ENCODE peak calls at places on chromosomes 13 and 19, in five cellular contexts. A is effector CD4-positive, alpha-beta T cell; P is T follicular helper cell; H is GF-D8; M is Ammon's horn. V is an unnamed sample.

GRCh38 chr13:52984881-52985363 is 43.7 kb upstream of the OLFM4 start:
- DNase-seq in A (no peak), P (no peak), H (no peak), M (no peak), V (no peak)

GRCh38 chr13:49308977-49309408 is 61.3 kb downstream of the CDADC1 start:
- DNase-seq in A (no peak), P (no peak), H (no peak), M (no peak), V (no peak)

GRCh38 chr19:1284979-1285736 is 515 bp upstream of the EFNA2 start:
- DNase-seq in A (no peak), P (no peak), H (no peak), M (no peak), V (no peak)

GRCh38 chr13:103036268-103036667 is 29.9 kb downstream of the SLC10A2 start:
- DNase-seq in A (no peak), P (no peak), H (no peak), M (no peak), V (no peak)

GRCh38 chr19:45767410-45767880 is 1.6 kb downstream of the SIX5 start:
- DNase-seq in A (no peak), P (no peak), H (no peak), M (no peak), V (no peak)

GRCh38 chr13:81602236-81602635 is 1261.3 kb upstream of the SPRY2 start:
- DNase-seq in A (no peak), P (no peak), H (no peak), M (no peak), V (no peak)

GRCh38 chr13:59480398-59480797 is 683.3 kb downstream of the DIAPH3 start:
- DNase-seq in A (no peak), P (no peak), H (no peak), M (no peak), V (no peak)

GRCh38 chr19:53002479-53002878 is 11.2 kb upstream of the ERVV-1 start:
- DNase-seq in A (no peak), P (no peak), H (no peak), M (no peak), V (no peak)

GRCh38 chr13:97308735-97309429 is 86.7 kb downstream of the MBNL2 start:
- DNase-seq in A (no peak), P (no peak), H (no peak), M (no peak), V (no peak)

GRCh38 chr13:84655677-84656076 is 773.4 kb upstream of the SLITRK1 start:
- DNase-seq in A (no peak), P (no peak), H (no peak), M (no peak), V (no peak)

GRCh38 chr13:27861165-27861564 is 58.6 kb upstream of the PDX1 start:
- DNase-seq in A (no peak), P (no peak), H (no peak), M (no peak), V (no peak)

GRCh38 chr19:43618921-43619261 is 538 bp downstream of the ZNF428 start:
- DNase-seq in A (no peak), P (no peak), H (peak; percentile 35), M (no peak), V (peak; percentile 82)

GRCh38 chr13:110323172-110323851 is 16.2 kb downstream of the COL4A2 start:
- DNase-seq in A (no peak), P (no peak), H (no peak), M (no peak), V (no peak)

GRCh38 chr19:30492581-30492980 is 120.4 kb downstream of the ZNF536 start:
- DNase-seq in A (no peak), P (no peak), H (no peak), M (no peak), V (no peak)

GRCh38 chr13:75963318-75963717 is 327.2 kb downstream of the LMO7 start:
- DNase-seq in A (no peak), P (no peak), H (no peak), M (no peak), V (no peak)

GRCh38 chr19:56710437-56710836 is 38.9 kb upstream of the ZNF835 start:
- DNase-seq in A (no peak), P (no peak), H (no peak), M (no peak), V (no peak)

GRCh38 chr19:35150445-35150844 is 4.1 kb upstream of the FXYD5 start:
- DNase-seq in A (no peak), P (no peak), H (no peak), M (peak; percentile 0), V (no peak)

GRCh38 chr19:49677232-49677881 is at the start of gene PRMT1:
- DNase-seq in A (peak; percentile 42), P (peak; percentile 46), H (no peak), M (no peak), V (peak; percentile 51)

GRCh38 chr19:3740431-3740830 is 21.1 kb downstream of the APBA3 start:
- DNase-seq in A (no peak), P (no peak), H (no peak), M (no peak), V (no peak)

GRCh38 chr13:32098275-32098674 is 66.7 kb downstream of the FRY start:
- DNase-seq in A (no peak), P (no peak), H (no peak), M (no peak), V (no peak)

GRCh38 chr19:11014403-11014911 is 53.6 kb downstream of the SMARCA4 start:
- DNase-seq in A (no peak), P (no peak), H (no peak), M (no peak), V (no peak)

GRCh38 chr19:39499082-39499642 is 415 bp downstream of the DLL3 start:
- DNase-seq in A (no peak), P (no peak), H (peak; percentile 3), M (no peak), V (no peak)

GRCh38 chr13:21175656-21176194 is 627 bp downstream of the SKA3 start:
- DNase-seq in A (no peak), P (no peak), H (peak; percentile 40), M (no peak), V (no peak)

GRCh38 chr19:1256646-1257474 is 8.5 kb downstream of the MIDN start:
- DNase-seq in A (no peak), P (no peak), H (no peak), M (no peak), V (no peak)

GRCh38 chr13:111415216-111415615 is 94.8 kb downstream of the TEX29 start:
- DNase-seq in A (no peak), P (no peak), H (no peak), M (no peak), V (no peak)

GRCh38 chr13:26992951-26993490 is 178.6 kb downstream of the USP12 start:
- DNase-seq in A (no peak), P (no peak), H (no peak), M (no peak), V (no peak)

GRCh38 chr13:49637989-49638388 is 9.7 kb downstream of the ARL11 start:
- DNase-seq in A (no peak), P (no peak), H (no peak), M (no peak), V (no peak)

GRCh38 chr13:97307882-97308624 is 85.9 kb downstream of the MBNL2 start:
- DNase-seq in A (no peak), P (no peak), H (no peak), M (peak; percentile 84), V (no peak)

GRCh38 chr19:23065306-23065705 is 51.5 kb upstream of the ZNF730 start:
- DNase-seq in A (no peak), P (no peak), H (no peak), M (no peak), V (no peak)

GRCh38 chr19:13169769-13170168 is 19.6 kb downstream of the IER2 start:
- DNase-seq in A (no peak), P (no peak), H (no peak), M (no peak), V (no peak)

GRCh38 chr19:31121501-31121900 is 227.7 kb downstream of the TSHZ3 start:
- DNase-seq in A (no peak), P (no peak), H (no peak), M (no peak), V (no peak)

GRCh38 chr19:8663920-8664670 is 33.7 kb downstream of the NFILZ start:
- DNase-seq in A (peak; percentile 6), P (no peak), H (no peak), M (no peak), V (peak; percentile 17)

GRCh38 chr13:110885516-110885915 is 29.4 kb downstream of the ANKRD10 start:
- DNase-seq in A (no peak), P (no peak), H (no peak), M (no peak), V (no peak)

GRCh38 chr13:98707309-98707999 is 45.0 kb downstream of the SLC15A1 start:
- DNase-seq in A (no peak), P (no peak), H (no peak), M (no peak), V (no peak)

V was measured in T-helper 2 cell.